ENCODE peak calls at places on chromosomes 2 and 18, in four cellular contexts. W is Ammon's horn; S is stimulated activated CD4-positive, alpha-beta T cell treated with anti-CD3 and anti-CD28 coated beads, Interleukin-4, amount 100 ng/mL, for 1 hour; U is lower leg skin. F is an unnamed sample.
A peak's percentile ranks its signal among the peaks of the same experiment; 100 is the strongest.

GRCh38 chr2:185044323-185044874 is 446.1 kb downstream of the ZNF804A start:
- DNase-seq in W (no peak), S (no peak), U (no peak), F (no peak)

GRCh38 chr2:232147440-232148077 is 186.0 kb downstream of the DIS3L2 start:
- DNase-seq in U (no peak), W (no peak), S (no peak), F (no peak)

GRCh38 chr2:99336780-99337163 is 417 bp upstream of the EIF5B start:
- DNase-seq in W (no peak), S (no peak), U (no peak), F (no peak)

GRCh38 chr18:58161659-58162058 is 117.6 kb downstream of the NEDD4L start:
- DNase-seq in U (no peak), W (no peak), S (no peak), F (peak; percentile 25)

GRCh38 chr2:155748126-155748525 is 584.4 kb downstream of the NR4A2 start:
- DNase-seq in U (no peak), S (no peak), W (no peak), F (no peak)

GRCh38 chr2:47299555-47299954 is 103.4 kb upstream of the MSH2 start:
- DNase-seq in U (no peak), W (no peak), S (no peak), F (no peak)

GRCh38 chr2:28342081-28342967 is 50.3 kb upstream of the FOSL2 start:
- DNase-seq in S (no peak), U (peak; percentile 74), W (no peak), F (no peak)

GRCh38 chr2:113098532-113098931 is 28.9 kb upstream of the IL1RN start:
- DNase-seq in S (no peak), W (no peak), U (no peak), F (no peak)

GRCh38 chr2:128421286-128421685 is 102.6 kb upstream of the HS6ST1 start:
- DNase-seq in U (peak; percentile 8), S (no peak), W (no peak), F (no peak)

GRCh38 chr18:34709104-34709503 is 994 bp upstream of the DTNA start:
- DNase-seq in W (no peak), S (no peak), U (no peak), F (no peak)

GRCh38 chr2:168119519-168120141 is 127.8 kb downstream of the STK39 start:
- DNase-seq in S (no peak), W (peak; percentile 70), U (peak; percentile 24), F (peak; percentile 68)

GRCh38 chr2:67462741-67463496 is 65.8 kb downstream of the ETAA1 start:
- DNase-seq in S (no peak), W (no peak), U (no peak), F (no peak)

GRCh38 chr2:57698935-57699449 is 347.6 kb upstream of the VRK2 start:
- DNase-seq in U (no peak), S (no peak), W (no peak), F (no peak)

GRCh38 chr2:190511104-190511503 is 23.4 kb downstream of the NEMP2 start:
- DNase-seq in S (no peak), W (peak; percentile 37), U (no peak), F (peak; percentile 59)

GRCh38 chr2:9179572-9180201 is 26.9 kb upstream of the ASAP2 start:
- DNase-seq in U (peak; percentile 76), S (no peak), W (no peak), F (no peak)

GRCh38 chr2:39487398-39488250 is 50.5 kb upstream of the MAP4K3 start:
- DNase-seq in U (no peak), W (no peak), S (no peak), F (no peak)

GRCh38 chr18:32200766-32201165 is 10.9 kb downstream of the MEP1B start:
- DNase-seq in W (no peak), U (no peak), S (no peak), F (no peak)

GRCh38 chr2:20191714-20192569 is 33.0 kb downstream of the SDC1 start:
- DNase-seq in U (no peak), W (no peak), S (no peak), F (no peak)

GRCh38 chr2:27049422-27050280 is 1.8 kb upstream of the AGBL5 start:
- DNase-seq in S (peak; percentile 76), W (no peak), U (no peak), F (peak; percentile 21)

GRCh38 chr18:80170395-80171094 is 61.5 kb downstream of the ADNP2 start:
- DNase-seq in W (no peak), U (no peak), S (no peak), F (no peak)

GRCh38 chr2:151849413-151850010 is 21.3 kb upstream of the ARL5A start:
- DNase-seq in S (no peak), W (no peak), U (no peak), F (no peak)